ENCODE peak calls at places on chromosomes 16 and 17, in eight cellular contexts. Y is cardiac muscle cell, O is bronchial epithelial cell, F is heart right ventricle, B is IMR-90, S is choroid plexus epithelial cell, Z is BJ, K is cardiac fibroblast. M is an unnamed sample.

GRCh38 chr17:77329741-77330531 is 189.2 kb downstream of the SEC14L1 start:
- DNase-seq in Y (no peak), O (no peak), F (peak; percentile 8), B (no peak), S (no peak), Z (no peak), K (no peak), M (no peak)

GRCh38 chr17:62819511-62820221 is 11.6 kb upstream of the MARCHF10 start:
- DNase-seq in Y (peak; percentile 82), O (peak; percentile 99), F (peak; percentile 41), B (peak; percentile 99), S (peak; percentile 99), Z (peak; percentile 91), K (peak; percentile 99), M (peak; percentile 98)

GRCh38 chr16:11151156-11151904 is 104.7 kb downstream of the SOCS1 start:
- DNase-seq in Y (no peak), O (no peak), F (no peak), B (no peak), S (no peak), Z (no peak), K (no peak), M (no peak)

GRCh38 chr17:40699359-40699758 is 4.2 kb downstream of the KRT24 start:
- DNase-seq in Y (no peak), O (no peak), F (no peak), B (no peak), S (no peak), Z (no peak), K (no peak), M (no peak)

GRCh38 chr17:81601525-81602120 is 35.3 kb downstream of the NPLOC4 start:
- DNase-seq in Y (peak; percentile 71), O (peak; percentile 62), F (peak; percentile 38), B (peak; percentile 78), S (peak; percentile 88), Z (no peak), K (peak; percentile 85), M (peak; percentile 83)

GRCh38 chr16:28292731-28293588 is 635 bp downstream of the SBK1 start:
- DNase-seq in Y (peak; percentile 57), O (no peak), F (no peak), B (no peak), S (no peak), Z (no peak), K (no peak), M (no peak)

GRCh38 chr16:56634715-56635440 is 2.4 kb downstream of the MT1M start:
- DNase-seq in Y (no peak), O (no peak), F (no peak), B (no peak), S (no peak), Z (no peak), K (no peak), M (no peak)

GRCh38 chr17:75396025-75396424 is 9.5 kb downstream of the GRB2 start:
- DNase-seq in Y (no peak), O (no peak), F (no peak), B (no peak), S (no peak), Z (no peak), K (no peak), M (no peak)

GRCh38 chr17:14474591-14474990 is 173.7 kb downstream of the HS3ST3B1 start:
- DNase-seq in Y (no peak), O (peak; percentile 20), F (no peak), B (no peak), S (no peak), Z (no peak), K (no peak), M (no peak)

GRCh38 chr17:71632328-71632727 is 488.5 kb upstream of the SOX9 start:
- DNase-seq in Y (no peak), O (peak; percentile 70), F (no peak), B (peak; percentile 41), S (peak; percentile 36), Z (no peak), K (peak; percentile 63), M (peak; percentile 2)

DNA sequence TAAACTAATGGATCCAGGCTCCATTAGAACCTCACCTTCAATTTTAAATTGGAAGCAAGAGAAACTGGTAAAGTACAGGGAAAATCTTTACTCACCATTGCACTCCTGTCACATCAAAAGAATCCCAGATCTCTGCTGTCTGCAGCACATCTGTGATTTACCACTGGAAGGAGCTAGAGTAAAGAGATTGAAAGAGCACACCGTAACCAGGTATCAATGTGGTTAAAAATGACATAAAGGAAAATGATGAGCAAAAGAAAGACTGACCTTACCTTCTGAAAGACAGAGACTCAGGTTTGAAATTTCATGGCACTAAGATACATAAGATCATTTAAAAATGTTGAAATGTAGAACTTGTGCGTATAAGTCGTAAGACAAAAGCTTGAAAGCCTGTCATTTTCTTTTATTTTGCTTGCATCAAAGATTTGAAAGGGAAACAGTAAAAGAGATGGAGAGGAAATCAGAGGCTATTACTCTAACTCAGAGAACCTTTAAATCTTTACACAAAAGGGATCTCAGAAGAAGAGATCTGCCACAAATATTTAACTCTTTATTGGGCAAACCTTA is 678.2 kb upstream of the GOT2 start:
- DNase-seq in Y (peak; percentile 63), O (no peak), F (no peak), B (peak; percentile 30), S (peak; percentile 61), Z (no peak), K (peak; percentile 22), M (no peak)
- TF ChIP-seq CTCF in Y (no peak), O (no peak), F (peak; percentile 9), B (peak; percentile 54), S (peak; percentile 76), Z (peak; percentile 37), K (peak; percentile 25), M (peak; percentile 26)

GRCh38 chr17:83187782-83188311 is 108.4 kb downstream of the METRNL start:
- DNase-seq in Y (no peak), O (no peak), F (no peak), B (no peak), S (no peak), Z (no peak), K (no peak), M (no peak)
- H3K4me3 ChIP-seq in Y (no peak overlapping the region), O (no peak overlapping the region), F (no peak overlapping the region), B (no peak overlapping the region), S (no peak overlapping the region), Z (no peak overlapping the region), K (no peak overlapping the region), M (no peak overlapping the region)

GRCh38 chr17:8630802-8631553 is 453 bp upstream of the MYH10 start:
- DNase-seq in Y (peak; percentile 100), O (peak; percentile 95), F (peak; percentile 99), B (peak; percentile 100), S (peak; percentile 100), Z (peak; percentile 92), K (peak; percentile 99), M (peak; percentile 100)
- TF ChIP-seq CTCF in Y (no peak), O (peak; percentile 18), F (peak; percentile 25), B (no peak), S (no peak), Z (no peak), K (no peak), M (peak; percentile 20)

GRCh38 chr16:65124596-65124995 is 2.7 kb upstream of the CDH11 start:
- DNase-seq in Y (no peak), O (no peak), F (no peak), B (no peak), S (no peak), Z (no peak), K (no peak), M (peak; percentile 19)

GRCh38 chr16:65126845-65127624 is 5.2 kb upstream of the CDH11 start:
- DNase-seq in Y (no peak), O (no peak), F (no peak), B (no peak), S (no peak), Z (no peak), K (no peak), M (no peak)

GRCh38 chr16:65125322-65125721 is 3.5 kb upstream of the CDH11 start:
- DNase-seq in Y (no peak), O (no peak), F (no peak), B (peak; percentile 30), S (no peak), Z (no peak), K (no peak), M (peak; percentile 24)

GRCh38 chr16:65123846-65124513 is 2.1 kb upstream of the CDH11 start:
- DNase-seq in Y (no peak), O (no peak), F (no peak), B (peak; percentile 19), S (peak; percentile 55), Z (no peak), K (no peak), M (peak; percentile 31)

GRCh38 chr16:65125871-65126270 is 4.0 kb upstream of the CDH11 start:
- DNase-seq in Y (no peak), O (peak; percentile 28), F (no peak), B (peak; percentile 47), S (peak; percentile 85), Z (no peak), K (no peak), M (peak; percentile 94)
- H3K4me3 ChIP-seq in Y (no peak overlapping the region), O (no peak overlapping the region), F (no peak overlapping the region), B (no peak overlapping the region), S (peak overlapping the region; percentile 75), Z (no peak overlapping the region), K (no peak overlapping the region), M (peak overlapping the region; percentile 97)

GRCh38 chr17:17130077-17130844 is 75.9 kb downstream of the PLD6 start:
- DNase-seq in Y (no peak), O (no peak), F (no peak), B (no peak), S (no peak), Z (no peak), K (no peak), M (no peak)
- TF ChIP-seq CTCF in Y (no peak), O (no peak), F (no peak), B (no peak), S (no peak), Z (no peak), K (no peak), M (peak; percentile 7)

M was measured in fibroblast of villous mesenchyme.